ENCODE peak calls at places on chromosome 1, in five cellular contexts. L is germinal center; S is tibial artery; Q is effector CD4-positive, alpha-beta T cell; C is BJ. Z is an unnamed sample.

GRCh38 chr1:87644033-87644432 is 315.4 kb downstream of the LMO4 start:
- DNase-seq in L (no peak), S (no peak), Q (no peak), C (no peak), Z (no peak)

GRCh38 chr1:115565789-115566188 is 76.0 kb upstream of the VANGL1 start:
- DNase-seq in L (no peak), S (no peak), Q (no peak), C (no peak), Z (no peak)

GRCh38 chr1:16474166-16474800 is 33.8 kb downstream of the NECAP2 start:
- DNase-seq in L (no peak), S (peak; percentile 53), Q (no peak), C (no peak), Z (no peak)

GRCh38 chr1:87712261-87712674 is 383.6 kb downstream of the LMO4 start:
- DNase-seq in L (no peak), S (no peak), Q (no peak), C (no peak), Z (no peak)

GRCh38 chr1:11157394-11157793 is 31.8 kb upstream of the ANGPTL7 start:
- DNase-seq in L (no peak), S (no peak), Q (no peak), C (no peak), Z (no peak)

GRCh38 chr1:220335668-220336067 is 63.4 kb upstream of the RAB3GAP2 start:
- DNase-seq in L (no peak), S (no peak), Q (no peak), C (no peak), Z (no peak)

GRCh38 chr1:227379555-227379892 is 61.2 kb upstream of the CDC42BPA start:
- DNase-seq in L (no peak), S (no peak), Q (no peak), C (no peak), Z (no peak)

GRCh38 chr1:32892368-32893197 is 6.3 kb downstream of the HPCA start:
- DNase-seq in L (peak; percentile 85), S (peak; percentile 48), Q (no peak), C (no peak), Z (peak; percentile 30)

GRCh38 chr1:224407546-224408293 is 26.9 kb downstream of the WDR26 start:
- DNase-seq in L (no peak), S (no peak), Q (no peak), C (no peak), Z (no peak)

GRCh38 chr1:200550367-200550766 is 70.2 kb downstream of the KIF14 start:
- DNase-seq in L (no peak), S (no peak), Q (no peak), C (no peak), Z (no peak)

GRCh38 chr1:9145021-9145668 is 16.2 kb upstream of the GPR157 start:
- DNase-seq in L (no peak), S (no peak), Q (no peak), C (no peak), Z (no peak)

GRCh38 chr1:228459091-228459993 is 27.8 kb upstream of the RNF187 start:
- DNase-seq in L (peak; percentile 57), S (peak; percentile 74), Q (no peak), C (peak; percentile 14), Z (peak; percentile 76)

GRCh38 chr1:181033799-181034391 is at the start of gene MR1:
- DNase-seq in L (peak; percentile 88), S (no peak), Q (peak; percentile 37), C (peak; percentile 83), Z (no peak)

GRCh38 chr1:151819951-151820623 is 11.5 kb downstream of the RORC start:
- DNase-seq in L (no peak), S (no peak), Q (no peak), C (no peak), Z (no peak)

GRCh38 chr1:6580119-6580587 is 359 bp downstream of the ZBTB48 start:
- DNase-seq in L (peak; percentile 61), S (no peak), Q (no peak), C (no peak), Z (peak; percentile 6)

GRCh38 chr1:154938604-154939399 is 2.3 kb upstream of the PMVK start:
- DNase-seq in L (no peak), S (no peak), Q (no peak), C (no peak), Z (no peak)

GRCh38 chr1:241186716-241187115 is 170.3 kb downstream of the RGS7 start:
- DNase-seq in L (no peak), S (no peak), Q (no peak), C (no peak), Z (no peak)

GRCh38 chr1:28031173-28031572 is 57.2 kb downstream of the EYA3 start:
- DNase-seq in L (no peak), S (no peak), Q (no peak), C (no peak), Z (no peak)

GRCh38 chr1:90730247-90731022 is 13.3 kb upstream of the BARHL2 start:
- DNase-seq in L (no peak), S (no peak), Q (no peak), C (no peak), Z (no peak)

GRCh38 chr1:55334140-55334539 is 119.0 kb upstream of the USP24 start:
- DNase-seq in L (no peak), S (no peak), Q (no peak), C (no peak), Z (no peak)

GRCh38 chr1:6868371-6869001 is 83.2 kb downstream of the CAMTA1 start:
- DNase-seq in L (no peak), S (no peak), Q (no peak), C (no peak), Z (no peak)

GRCh38 chr1:84619383-84620093 is 45.3 kb upstream of the CTBS start:
- DNase-seq in L (no peak), S (no peak), Q (no peak), C (peak; percentile 65), Z (no peak)

GRCh38 chr1:73783367-73783766 is 414.6 kb downstream of the LRRIQ3 start:
- DNase-seq in L (no peak), S (no peak), Q (no peak), C (no peak), Z (no peak)

GRCh38 chr1:207885129-207886032 is 25.5 kb downstream of the CD34 start:
- DNase-seq in L (peak; percentile 84), S (peak; percentile 90), Q (peak; percentile 54), C (peak; percentile 39), Z (peak; percentile 47)

GRCh38 chr1:45012639-45013278 is 705 bp downstream of the UROD start:
- DNase-seq in L (no peak), S (peak; percentile 89), Q (no peak), C (no peak), Z (no peak)

GRCh38 chr1:114248162-114248561 is 94.5 kb upstream of the SYT6 start:
- DNase-seq in L (no peak), S (no peak), Q (no peak), C (no peak), Z (no peak)

GRCh38 chr1:235136111-235136510 is 7.5 kb upstream of the TOMM20 start:
- DNase-seq in L (no peak), S (no peak), Q (no peak), C (no peak), Z (no peak)

GRCh38 chr1:107914144-107914543 is 50.8 kb downstream of the VAV3 start:
- DNase-seq in L (no peak), S (no peak), Q (no peak), C (no peak), Z (no peak)

GRCh38 chr1:219339466-219339865 is 165.8 kb downstream of the LYPLAL1 start:
- DNase-seq in L (no peak), S (no peak), Q (no peak), C (no peak), Z (no peak)

GRCh38 chr1:61186753-61187152 is 104.4 kb downstream of the NFIA start:
- DNase-seq in L (no peak), S (no peak), Q (no peak), C (no peak), Z (no peak)

GRCh38 chr1:8174807-8175206 is 143.1 kb upstream of the SLC45A1 start:
- DNase-seq in L (no peak), S (no peak), Q (no peak), C (no peak), Z (no peak)

GRCh38 chr1:112510340-112510739 is 1.6 kb downstream of the WNT2B start:
- DNase-seq in L (no peak), S (no peak), Q (no peak), C (no peak), Z (no peak)

GRCh38 chr1:22264464-22265330 is 121.8 kb upstream of the WNT4 start:
- DNase-seq in L (no peak), S (no peak), Q (no peak), C (no peak), Z (no peak)

GRCh38 chr1:244214009-244214967 is 163.2 kb downstream of the ZBTB18 start:
- DNase-seq in L (no peak), S (no peak), Q (no peak), C (peak; percentile 99), Z (no peak)

Z was measured in naive thymus-derived CD8-positive, alpha-beta T cell.